ENCODE peak calls at places on chromosome 5, in eight cellular contexts. T is right lobe of liver, R is adrenal gland, Q is upper lobe of right lung, V is SK-N-SH, K is tibial artery, B is GM23248, H is WERI-Rb-1. D is an unnamed sample.

GRCh38 chr5:36422957-36423356 is 121.3 kb upstream of the RANBP3L start:
- DNase-seq in V (no peak), T (no peak), Q (no peak), H (no peak), K (no peak), R (no peak), B (peak), D (no peak)

GRCh38 chr5:126575644-126576043 is 19.4 kb downstream of the ALDH7A1 start:
- DNase-seq in H (no peak), T (no peak), V (no peak), K (no peak), R (peak), B (no peak), Q (no peak), D (no peak)

GRCh38 chr5:81313686-81314085 is 12.3 kb downstream of the ZCCHC9 start:
- DNase-seq in V (no peak), R (no peak), B (peak), T (no peak), H (no peak), K (no peak), Q (no peak), D (no peak)

GRCh38 chr5:140175367-140176027 is 509 bp downstream of the CYSTM1 start:
- DNase-seq in R (peak), K (peak), B (peak), V (peak), H (peak), T (peak), Q (peak), D (peak)

GRCh38 chr5:133934822-133935793 is 33.3 kb downstream of the C5orf15 start:
- DNase-seq in V (no peak), B (no peak), Q (no peak), T (no peak), K (no peak), R (no peak), H (no peak), D (no peak)

GRCh38 chr5:131990716-131991115 is 20.7 kb downstream of the ACSL6 start:
- DNase-seq in B (no peak), V (no peak), Q (peak), K (no peak), R (no peak), H (no peak), T (no peak), D (no peak)

GRCh38 chr5:69493235-69493925 is 790 bp downstream of the OCLN start:
- DNase-seq in R (no peak), B (peak), V (peak), K (no peak), T (peak), Q (peak), H (peak), D (peak)

GRCh38 chr5:19531374-19531952 is 456.5 kb downstream of the CDH18 start:
- DNase-seq in T (no peak), V (no peak), R (no peak), K (no peak), B (peak), Q (no peak), H (no peak), D (no peak)

GRCh38 chr5:32710859-32711692 is at the start of gene NPR3:
- DNase-seq in B (peak), H (no peak), K (peak), T (no peak), R (no peak), Q (no peak), V (peak), D (peak)

DNA sequence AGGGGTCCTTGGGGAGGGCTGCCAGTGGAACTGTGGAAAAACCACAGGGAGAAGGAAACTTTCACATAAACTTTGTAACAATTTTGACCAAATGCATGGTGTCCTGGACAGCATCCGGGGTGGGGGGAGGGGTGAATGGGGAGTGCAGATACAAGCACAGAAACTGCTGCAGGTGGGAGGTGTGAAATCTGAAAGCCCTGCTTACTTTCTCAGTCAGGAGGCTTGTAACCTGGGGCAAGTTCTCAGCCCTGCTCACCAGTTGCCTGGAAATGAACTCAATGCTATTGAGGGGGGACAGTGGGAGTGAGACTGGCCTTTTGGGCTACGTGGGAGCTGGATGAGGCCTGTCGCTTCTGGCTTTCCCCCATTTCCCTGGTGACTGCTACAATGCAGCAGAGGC is 694.5 kb upstream of the ZNF608 start:
- DNase-seq in B (no peak), K (no peak), H (no peak), T (no peak), Q (no peak), R (no peak), V (no peak), D (no peak)
- H3K4me3 ChIP-seq in B (no peak), K (no peak), H (no peak), T (no peak), Q (no peak), R (no peak), V (no peak), D (no peak)

DNA sequence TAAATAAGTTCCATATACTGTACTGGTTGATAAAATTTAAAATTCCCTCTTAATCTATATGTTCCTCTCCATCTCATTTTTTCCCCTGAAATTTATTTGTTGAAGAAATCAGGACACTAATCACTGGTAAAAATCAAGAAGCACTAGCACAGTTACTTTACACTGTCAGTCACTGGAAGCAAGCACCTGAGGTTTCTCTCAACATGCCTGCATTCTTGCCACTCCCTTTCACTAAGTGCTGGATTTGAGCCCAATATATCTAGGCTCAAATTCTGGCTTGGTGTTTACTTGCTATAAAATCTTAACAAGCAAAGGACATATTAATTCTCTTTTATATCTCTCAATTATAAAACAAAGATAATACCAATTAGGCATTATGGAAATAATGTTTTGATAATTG is 58.7 kb downstream of the DIAPH1 start:
- DNase-seq in V (no peak), B (peak), Q (no peak), R (no peak), T (no peak), H (no peak), K (no peak), D (no peak)
- H3K4me3 ChIP-seq in V (peak), B (peak), Q (no peak), R (no peak), T (no peak), H (peak), K (peak), D (no peak)

GRCh38 chr5:24646915-24647314 is 2.1 kb upstream of the CDH10 start:
- DNase-seq in R (no peak), V (no peak), K (no peak), Q (no peak), B (no peak), T (no peak), H (no peak), D (no peak)

GRCh38 chr5:24643255-24643654 is 1.5 kb downstream of the CDH10 start:
- DNase-seq in Q (no peak), K (no peak), R (no peak), B (no peak), H (no peak), V (no peak), T (no peak), D (no peak)

GRCh38 chr5:24642022-24642421 is 2.8 kb downstream of the CDH10 start:
- DNase-seq in K (no peak), V (peak), B (peak), Q (no peak), T (no peak), H (peak), R (peak), D (no peak)

GRCh38 chr5:24644757-24645156 is at the start of gene CDH10:
- DNase-seq in H (peak), K (no peak), V (no peak), R (peak), B (peak), T (no peak), Q (no peak), D (no peak)

GRCh38 chr5:24643880-24644279 is 898 bp downstream of the CDH10 start:
- DNase-seq in R (no peak), V (no peak), B (no peak), T (no peak), Q (no peak), H (no peak), K (no peak), D (no peak)
- H3K4me3 ChIP-seq in R (no peak), V (no peak), B (peak), T (no peak), Q (no peak), H (no peak), K (no peak), D (no peak)

GRCh38 chr5:85108471-85108870 is 723.8 kb upstream of the EDIL3 start:
- DNase-seq in V (no peak), K (no peak), T (no peak), B (no peak), R (no peak), H (no peak), Q (no peak), D (no peak)
- H3K4me3 ChIP-seq in V (no peak), K (no peak), T (no peak), B (no peak), R (no peak), H (no peak), Q (no peak), D (no peak)

DNA sequence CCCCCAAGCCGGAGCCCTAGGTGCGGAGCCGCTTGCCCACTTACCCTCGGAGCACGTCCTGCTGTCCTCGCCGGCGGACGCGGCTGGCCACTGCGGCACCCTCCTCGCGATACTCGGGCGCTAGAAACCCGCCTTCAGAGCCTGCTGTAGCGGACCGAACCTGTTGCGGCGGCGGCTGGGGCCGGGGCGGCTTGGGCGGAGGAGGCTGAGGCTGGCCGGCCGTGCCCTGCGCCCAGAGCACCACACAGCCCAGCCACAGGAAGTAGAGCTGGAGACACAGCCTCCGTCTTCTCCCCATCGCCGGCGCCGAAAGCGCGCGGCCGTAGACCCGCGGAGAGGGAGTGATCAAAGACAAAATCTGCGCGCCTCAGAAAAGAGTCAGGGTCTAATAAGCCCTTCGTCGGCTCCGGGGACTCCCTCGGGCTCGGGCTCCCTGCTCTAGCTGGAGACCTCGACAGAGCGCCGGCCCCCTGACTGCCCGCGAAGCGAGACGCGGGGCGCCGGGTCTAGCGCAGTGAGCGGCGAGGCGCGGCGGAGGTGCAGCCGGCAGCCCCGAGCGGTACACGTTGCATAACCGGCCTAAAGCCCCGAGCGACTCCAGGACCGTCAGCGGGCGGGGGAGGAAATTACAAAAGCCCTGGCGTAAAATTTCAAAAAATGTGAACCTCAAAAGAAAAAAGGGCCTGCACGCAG is 593 bp downstream of the FBN2 start:
- DNase-seq in K (peak), T (no peak), H (peak), V (peak), B (peak), R (peak), Q (peak), D (peak)
- H3K4me3 ChIP-seq in K (peak), T (peak), H (peak), V (peak), B (peak), R (peak), Q (peak), D (peak)